ENCODE peak calls at places on chromosomes 3 and 15, in eight cellular contexts. R is anterior cingulate cortex, X is GM12891, M is fibroblast of the aortic adventitia, C is foreskin keratinocyte, K is KBM-7, S is AG20443, H is breast epithelium. W is an unnamed sample.

GRCh38 chr3:38493019-38493418 is 3.1 kb upstream of the EXOG start:
- DNase-seq in X (no peak), C (no peak), H (no peak), R (no peak), S (no peak), K (no peak), M (peak; percentile 42), W (no peak)

GRCh38 chr3:31895471-31895870 is 85.6 kb downstream of the OSBPL10 start:
- DNase-seq in K (no peak), S (no peak), M (no peak), H (no peak), C (peak; percentile 90), X (no peak), R (no peak), W (no peak)

GRCh38 chr15:44788748-44789147 is 52.4 kb downstream of the TRIM69 start:
- DNase-seq in S (no peak), X (no peak), C (no peak), H (no peak), R (no peak), M (peak; percentile 8), K (no peak), W (no peak)

GRCh38 chr15:60009124-60009523 is 5.0 kb downstream of the FOXB1 start:
- DNase-seq in H (no peak), C (no peak), X (no peak), R (no peak), S (no peak), K (no peak), M (no peak), W (no peak)

GRCh38 chr15:74828835-74829234 is 2.4 kb downstream of the CPLX3 start:
- DNase-seq in X (no peak), H (no peak), S (no peak), C (no peak), R (no peak), M (no peak), K (no peak), W (no peak)

GRCh38 chr15:84905016-84905916 is 20.8 kb downstream of the SLC28A1 start:
- DNase-seq in R (no peak), C (no peak), X (no peak), S (no peak), M (no peak), H (no peak), K (no peak), W (no peak)

GRCh38 chr3:16301490-16301889 is 36.5 kb downstream of the OXNAD1 start:
- DNase-seq in S (no peak), R (no peak), X (no peak), C (no peak), H (no peak), K (no peak), M (no peak), W (no peak)

GRCh38 chr15:72339777-72340177 is 19.8 kb upstream of the CELF6 start:
- DNase-seq in X (no peak), M (peak; percentile 96), R (no peak), C (peak; percentile 45), K (peak; percentile 46), S (peak; percentile 76), H (no peak), W (peak; percentile 55)

GRCh38 chr15:73295630-73296286 is 73.0 kb downstream of the HCN4 start:
- DNase-seq in R (no peak), H (no peak), S (no peak), M (peak; percentile 8), K (no peak), C (no peak), X (no peak), W (peak; percentile 94)